ENCODE peak calls at places on chromosomes 6 and 20, in eight cellular contexts. T is HepG2, L is adrenal gland, M is heart right ventricle, P is fibroblast of lung, I is mesendoderm, B is testis, F is AG04450. S is an unnamed sample.

GRCh38 chr6:6686748-6687601 is 98.5 kb downstream of the LY86 start:
- DNase-seq in M (peak), I (peak), P (peak), L (peak), F (no peak), B (peak), T (peak), S (peak)

GRCh38 chr6:88086792-88087191 is 39.2 kb downstream of the SPACA1 start:
- DNase-seq in L (no peak), M (no peak), T (no peak), F (no peak), P (no peak), I (no peak), B (no peak), S (no peak)

GRCh38 chr6:41488392-41489129 is 57.6 kb upstream of the FOXP4 start:
- DNase-seq in F (peak), I (peak), P (peak), B (no peak), M (peak), T (peak), L (no peak), S (peak)

GRCh38 chr6:55141611-55142010 is 32.7 kb upstream of the HCRTR2 start:
- DNase-seq in M (no peak), T (no peak), L (no peak), B (no peak), F (no peak), P (no peak), I (no peak), S (no peak)

GRCh38 chr6:130602151-130602770 is 224.9 kb upstream of the SMLR1 start:
- DNase-seq in L (peak), F (peak), P (peak), B (no peak), I (no peak), T (no peak), M (no peak), S (no peak)

GRCh38 chr20:8421981-8422380 is 289.9 kb downstream of the PLCB1 start:
- DNase-seq in T (no peak), B (no peak), L (no peak), I (no peak), P (no peak), F (no peak), M (no peak), S (no peak)

GRCh38 chr6:12602951-12603710 is 113.4 kb upstream of the PHACTR1 start:
- DNase-seq in M (peak), B (no peak), I (peak), F (no peak), T (peak), P (peak), L (peak), S (peak)

GRCh38 chr6:55875420-55875819 is at the start of gene BMP5:
- DNase-seq in T (no peak), B (no peak), F (no peak), P (no peak), I (peak), M (no peak), L (no peak), S (no peak)

GRCh38 chr6:148508401-148509151 is 165.9 kb downstream of the SASH1 start:
- DNase-seq in B (no peak), F (no peak), M (no peak), I (peak), P (peak), T (no peak), L (no peak), S (no peak)

GRCh38 chr6:39051399-39052122 is 3.0 kb downstream of the GLP1R start:
- DNase-seq in I (no peak), F (no peak), L (no peak), B (no peak), P (peak), M (no peak), T (no peak), S (no peak)

GRCh38 chr6:131368077-131368911 is 204.7 kb upstream of the ARG1 start:
- DNase-seq in M (peak), I (peak), B (peak), F (no peak), T (no peak), L (peak), P (peak), S (peak)

GRCh38 chr20:50762435-50763201 is 31.2 kb downstream of the PARD6B start:
- DNase-seq in B (peak), F (no peak), T (peak), L (peak), M (peak), P (peak), I (no peak), S (peak)

GRCh38 chr6:155943635-155944034 is 488.0 kb upstream of the NOX3 start:
- DNase-seq in B (no peak), L (no peak), F (peak), I (no peak), P (peak), T (no peak), M (no peak), S (no peak)

GRCh38 chr6:125415921-125416320 is 114.2 kb upstream of the HDDC2 start:
- DNase-seq in M (no peak), F (no peak), P (peak), B (no peak), T (no peak), L (no peak), I (no peak), S (no peak)

GRCh38 chr6:11672669-11673068 is 105.9 kb downstream of the ADTRP start:
- DNase-seq in F (no peak), B (no peak), P (no peak), L (no peak), T (no peak), M (no peak), I (no peak), S (no peak)

GRCh38 chr6:25889877-25890853 is 16.1 kb upstream of the SLC17A3 start:
- DNase-seq in T (peak), P (peak), L (peak), B (peak), F (no peak), I (peak), M (peak), S (no peak)

GRCh38 chr6:53250761-53251672 is 97.7 kb downstream of the ELOVL5 start:
- DNase-seq in P (peak), I (no peak), M (no peak), F (no peak), T (no peak), B (no peak), L (no peak), S (no peak)

GRCh38 chr20:62745279-62745958 is 36.8 kb downstream of the NTSR1 start:
- DNase-seq in T (no peak), B (peak), F (no peak), P (no peak), M (no peak), L (no peak), I (no peak), S (no peak)

GRCh38 chr20:32929162-32929561 is 70.4 kb downstream of the EFCAB8 start:
- DNase-seq in F (no peak), I (no peak), L (no peak), P (no peak), M (no peak), T (no peak), B (no peak), S (no peak)

GRCh38 chr6:102660288-102660687 is 1266.8 kb downstream of the GRIK2 start:
- DNase-seq in L (no peak), T (no peak), F (no peak), M (no peak), B (no peak), P (peak), I (no peak), S (no peak)

GRCh38 chr6:69801711-69802110 is 4.9 kb upstream of the LMBRD1 start:
- DNase-seq in M (no peak), F (no peak), L (no peak), T (no peak), I (no peak), B (no peak), P (no peak), S (no peak)

GRCh38 chr6:31308050-31308844 is 36.4 kb upstream of the HLA-C start:
- DNase-seq in I (peak), P (no peak), T (no peak), M (no peak), F (no peak), B (peak), L (no peak), S (peak)
- H3K4me3 ChIP-seq in I (no peak), P (no peak), T (no peak), M (peak), F (no peak), B (peak), L (no peak), S (no peak)

DNA sequence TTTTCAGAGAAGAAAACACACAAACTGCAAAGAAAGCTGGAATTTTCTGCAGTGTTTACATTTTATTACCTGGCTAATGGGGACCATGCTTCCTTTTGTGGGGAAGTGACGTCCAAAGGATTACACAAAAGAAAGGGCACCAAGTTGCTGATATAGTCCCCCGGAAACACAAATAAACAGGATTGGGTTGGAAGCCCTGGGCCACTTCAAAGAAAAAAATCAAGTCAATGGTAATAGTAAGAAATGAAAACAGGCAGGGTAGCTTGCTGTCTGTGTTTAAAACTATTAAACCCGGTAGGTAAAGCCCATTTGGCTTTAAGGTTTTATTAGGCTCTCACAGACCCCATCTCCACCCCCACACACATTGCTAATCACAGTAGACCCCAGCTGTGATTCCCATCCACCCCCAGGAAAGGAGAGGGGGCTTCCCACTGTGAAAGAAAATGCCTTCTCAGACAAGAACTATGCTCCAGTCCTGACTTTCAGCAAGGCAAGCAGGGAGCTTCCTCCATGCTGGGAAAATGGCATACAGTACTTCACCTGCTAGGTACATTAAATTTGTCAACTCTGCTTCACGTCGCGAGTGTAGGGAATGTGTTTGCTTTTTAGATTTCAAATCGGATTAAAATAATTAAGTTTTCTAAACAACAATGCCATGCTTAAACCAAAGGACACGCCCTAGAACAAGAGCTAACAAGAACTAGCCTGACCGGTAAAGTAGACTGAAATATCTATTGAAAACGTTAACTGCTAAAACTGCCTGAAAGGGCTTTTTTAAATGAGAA is 1.1 kb downstream of the PERP start:
- DNase-seq in M (no peak), I (peak), L (no peak), B (no peak), P (no peak), F (no peak), T (peak), S (no peak)
- H3K4me3 ChIP-seq in M (peak), I (peak), L (no peak), B (no peak), P (peak), F (peak), T (peak), S (peak)

GRCh38 chr6:123742626-123743025 is 61.0 kb upstream of the NKAIN2 start:
- DNase-seq in T (no peak), B (no peak), M (no peak), L (no peak), I (no peak), P (peak), F (no peak), S (no peak)
- H3K4me3 ChIP-seq in T (no peak), B (no peak), M (no peak), L (no peak), I (no peak), P (no peak), F (no peak), S (no peak)

DNA sequence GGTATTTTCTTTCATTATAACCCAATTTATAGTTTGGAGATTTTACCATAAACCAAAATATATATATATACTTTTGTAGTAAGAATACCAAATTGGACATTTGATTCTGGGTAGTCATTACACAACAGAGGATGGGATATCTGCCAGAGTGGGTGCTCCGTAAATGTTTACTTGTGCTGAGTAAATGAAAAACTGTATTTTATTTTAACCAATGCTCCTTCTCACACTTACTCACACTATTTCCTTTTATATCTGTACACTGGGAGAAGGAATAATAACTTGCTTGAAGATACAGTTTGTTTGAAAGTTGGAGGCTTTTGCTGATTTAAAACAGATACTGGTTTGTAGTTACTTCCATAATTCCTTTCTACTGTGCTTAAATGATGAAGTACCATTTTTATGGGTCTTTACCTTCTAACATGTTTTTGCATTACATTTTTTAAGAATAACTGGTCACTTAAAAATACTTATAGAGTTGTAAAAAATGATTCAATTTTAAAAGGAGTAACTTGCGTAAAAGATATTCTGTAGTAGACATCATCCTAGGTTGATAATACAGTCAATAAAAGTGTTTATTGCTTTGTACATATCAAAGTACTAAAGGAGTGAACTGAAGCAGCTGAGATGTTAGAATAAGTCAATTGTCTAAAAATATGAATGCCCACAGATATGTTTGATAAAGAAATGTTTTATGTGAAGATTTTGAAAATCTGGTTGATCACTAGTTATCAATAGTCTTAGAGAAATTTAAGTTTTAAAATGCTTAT is 411.7 kb downstream of the UTRN start:
- DNase-seq in L (no peak), F (no peak), M (no peak), T (no peak), B (no peak), P (no peak), I (no peak), S (no peak)
- H3K4me3 ChIP-seq in L (no peak), F (no peak), M (no peak), T (no peak), B (no peak), P (no peak), I (no peak), S (no peak)

GRCh38 chr6:35248300-35248699 is 11.2 kb upstream of the ZNF76 start:
- DNase-seq in L (no peak), B (no peak), P (no peak), F (no peak), I (no peak), M (no peak), T (no peak), S (no peak)

GRCh38 chr6:35253249-35253648 is 6.3 kb upstream of the ZNF76 start:
- DNase-seq in L (no peak), P (no peak), T (no peak), M (no peak), B (no peak), I (no peak), F (no peak), S (no peak)

GRCh38 chr6:35247642-35248231 is 11.8 kb upstream of the ZNF76 start:
- DNase-seq in F (no peak), I (no peak), B (no peak), P (no peak), M (no peak), T (no peak), L (no peak), S (no peak)

GRCh38 chr6:35248965-35249364 is 10.6 kb upstream of the ZNF76 start:
- DNase-seq in F (no peak), I (no peak), T (no peak), P (no peak), B (no peak), L (no peak), M (no peak), S (no peak)

GRCh38 chr6:35251949-35252348 is 7.6 kb upstream of the ZNF76 start:
- DNase-seq in F (no peak), M (no peak), T (no peak), I (no peak), L (no peak), B (no peak), P (no peak), S (no peak)
- H3K4me3 ChIP-seq in F (no peak), M (no peak), T (no peak), I (no peak), L (no peak), B (no peak), P (no peak), S (no peak)

GRCh38 chr6:10418361-10418861 is 3.5 kb upstream of the TFAP2A start:
- DNase-seq in I (no peak), M (no peak), P (no peak), T (no peak), L (no peak), B (no peak), F (no peak), S (no peak)
- H3K4me3 ChIP-seq in I (peak), M (no peak), P (no peak), T (no peak), L (no peak), B (no peak), F (no peak), S (no peak)

DNA sequence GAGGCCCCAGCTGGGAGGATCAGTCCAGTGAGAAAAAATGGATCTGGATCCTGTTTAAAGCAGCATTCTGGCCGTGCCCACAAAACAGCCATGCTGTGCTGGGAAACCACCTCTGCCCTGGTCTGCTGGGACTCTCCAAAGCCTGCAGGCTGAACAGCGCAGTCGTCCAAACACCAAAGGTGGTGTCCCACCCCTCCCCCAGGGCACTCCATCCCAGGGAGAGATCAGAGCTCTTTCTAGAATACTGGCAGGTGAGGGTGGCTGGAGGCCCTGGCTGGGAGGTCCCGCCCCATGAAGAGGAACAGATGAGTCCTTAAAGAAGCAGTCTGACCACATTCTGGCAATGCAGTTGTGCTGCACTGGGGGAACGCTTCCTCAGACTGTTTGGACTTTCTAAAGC is 84.6 kb downstream of the MRAP2 start:
- DNase-seq in M (no peak), B (no peak), F (no peak), L (no peak), P (no peak), I (no peak), T (no peak), S (no peak)
- H3K4me3 ChIP-seq in M (no peak), B (no peak), F (no peak), L (no peak), P (no peak), I (no peak), T (no peak), S (no peak)

GRCh38 chr20:2130062-2130591 is 28.5 kb downstream of the STK35 start:
- DNase-seq in I (no peak), P (peak), T (no peak), B (peak), M (no peak), F (no peak), L (no peak), S (no peak)
- H3K4me3 ChIP-seq in I (no peak), P (no peak), T (no peak), B (no peak), M (no peak), F (no peak), L (no peak), S (no peak)